ENCODE peak calls at places on chromosomes 4 and X, in nine cellular contexts. K is BE2C, I is Panc1, N is tibial artery, B is GM23338, H is K562, F is esophagus squamous epithelium, V is lung, M is MG63. R is an unnamed sample.

GRCh38 chr4:126851391-126851790 is 781.4 kb upstream of the INTU start:
- DNase-seq in K (no peak), I (no peak), N (no peak), B (no peak), H (no peak), F (no peak), V (no peak), M (no peak), R (no peak)

GRCh38 chrX:49019599-49020249 is 17.7 kb upstream of the GRIPAP1 start:
- DNase-seq in K (no peak), I (no peak), N (no peak), B (no peak), H (no peak), F (no peak), V (no peak), M (no peak), R (no peak)

GRCh38 chr4:13559414-13559813 is 15.1 kb upstream of the NKX3-2 start:
- DNase-seq in K (no peak), I (no peak), N (no peak), B (peak; percentile 3), H (no peak), F (no peak), V (no peak), M (peak; percentile 26), R (no peak)

GRCh38 chr4:176622251-176622968 is 170.3 kb downstream of the VEGFC start:
- DNase-seq in K (no peak), I (no peak), N (no peak), B (no peak), H (no peak), F (no peak), V (no peak), M (peak; percentile 25), R (no peak)

GRCh38 chr4:160009656-160010493 is 907.0 kb downstream of the RAPGEF2 start:
- DNase-seq in K (no peak), I (no peak), N (no peak), B (no peak), H (no peak), F (no peak), V (no peak), M (no peak), R (no peak)

GRCh38 chr4:5718411-5718810 is 7.4 kb downstream of the EVC start:
- DNase-seq in K (no peak), I (no peak), N (no peak), B (no peak), H (no peak), F (no peak), V (no peak), M (no peak), R (no peak)

GRCh38 chr4:139762715-139763114 is 97.1 kb downstream of the MGST2 start:
- DNase-seq in K (no peak), I (no peak), N (no peak), B (no peak), H (no peak), F (no peak), V (no peak), M (no peak), R (no peak)

GRCh38 chr4:126395661-126396060 is 1080.9 kb downstream of the FAT4 start:
- DNase-seq in K (no peak), I (no peak), N (peak; percentile 37), B (peak; percentile 6), H (no peak), F (no peak), V (no peak), M (no peak), R (no peak)

GRCh38 chr4:118760493-118760892 is 75.3 kb downstream of the METTL14 start:
- DNase-seq in K (no peak), I (no peak), N (no peak), B (no peak), H (no peak), F (no peak), V (no peak), M (no peak), R (no peak)

GRCh38 chr4:128393111-128393704 is 105.6 kb upstream of the PGRMC2 start:
- DNase-seq in K (peak; percentile 62), I (no peak), N (no peak), B (no peak), H (peak; percentile 32), F (no peak), V (no peak), M (no peak), R (no peak)

GRCh38 chr4:54550415-54551171 is 107.2 kb upstream of the KIT start:
- DNase-seq in K (no peak), I (no peak), N (no peak), B (peak; percentile 36), H (no peak), F (no peak), V (no peak), M (no peak), R (no peak)

GRCh38 chrX:9318213-9318612 is 146.6 kb upstream of the TBL1X start:
- DNase-seq in K (no peak), I (no peak), N (no peak), B (no peak), H (peak; percentile 9), F (no peak), V (no peak), M (no peak), R (no peak)

GRCh38 chr4:41560112-41560511 is 22.2 kb downstream of the LIMCH1 start:
- DNase-seq in K (no peak), I (no peak), N (no peak), B (no peak), H (no peak), F (no peak), V (no peak), M (no peak), R (no peak)

GRCh38 chr4:1833307-1834046 is 22.5 kb downstream of the LETM1 start:
- DNase-seq in K (no peak), I (no peak), N (no peak), B (no peak), H (no peak), F (no peak), V (no peak), M (no peak), R (no peak)

GRCh38 chr4:143023519-143023918 is 161.2 kb upstream of the USP38 start:
- DNase-seq in K (no peak), I (no peak), N (no peak), B (no peak), H (no peak), F (no peak), V (no peak), M (no peak), R (no peak)

GRCh38 chr4:119536572-119537528 is 91.8 kb downstream of the PDE5A start:
- DNase-seq in K (no peak), I (no peak), N (no peak), B (no peak), H (no peak), F (no peak), V (no peak), M (peak; percentile 38), R (no peak)

GRCh38 chr4:77155631-77156345 is 1.2 kb upstream of the CCNG2 start:
- DNase-seq in K (no peak), I (no peak), N (no peak), B (peak; percentile 62), H (no peak), F (no peak), V (no peak), M (no peak), R (no peak)

GRCh38 chr4:78565971-78566372 is 14.4 kb downstream of the ANXA3 start:
- DNase-seq in K (no peak), I (no peak), N (no peak), B (peak; percentile 57), H (no peak), F (no peak), V (no peak), M (no peak), R (peak; percentile 92)

GRCh38 chrX:18885317-18886004 is 98.5 kb downstream of the PHKA2 start:
- DNase-seq in K (no peak), I (no peak), N (peak; percentile 72), B (peak; percentile 17), H (no peak), F (no peak), V (no peak), M (no peak), R (no peak)

DNA sequence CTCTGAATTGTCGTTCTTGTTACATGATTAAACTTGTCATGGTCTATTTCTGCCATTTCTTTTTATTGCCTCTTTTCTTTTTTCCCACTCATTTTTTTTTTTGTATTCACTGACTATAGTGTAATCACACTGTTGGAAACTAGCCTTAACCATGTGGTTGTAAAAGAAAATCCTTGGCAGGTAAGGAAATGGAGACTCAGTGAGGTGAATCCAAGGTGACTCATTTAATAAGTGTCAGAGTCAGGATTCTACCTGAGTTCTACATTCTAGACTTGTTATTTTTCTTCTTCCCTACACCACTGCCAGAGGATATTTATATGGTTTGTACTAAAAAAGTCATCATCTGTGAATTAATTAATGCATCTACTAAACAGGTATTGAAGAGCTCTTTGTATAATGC is 152.2 kb downstream of the CBLL2 start:
- DNase-seq in K (no peak), I (no peak), N (no peak), B (no peak), H (no peak), F (no peak), V (no peak), M (no peak), R (no peak)
- H3K27me3 ChIP-seq in K (no peaks in the 10 kb centered on the region), I (no peaks in the 10 kb centered on the region), N (no peaks in the 10 kb centered on the region), B (no peaks in the 10 kb centered on the region), H (no peaks in the 10 kb centered on the region), F (no peaks in the 10 kb centered on the region), V (no peaks in the 10 kb centered on the region), M (no peaks in the 10 kb centered on the region), R (no peaks in the 10 kb centered on the region)

GRCh38 chrX:68853665-68854251 is 24.9 kb downstream of the EFNB1 start:
- DNase-seq in K (no peak), I (no peak), N (no peak), B (peak; percentile 46), H (no peak), F (no peak), V (no peak), M (no peak), R (no peak)
- H3K27me3 ChIP-seq in K (no peaks in the 10 kb centered on the region), I (no peaks in the 10 kb centered on the region), N (no peaks in the 10 kb centered on the region), B (no peaks in the 10 kb centered on the region), H (peaks cover 11% of the 10 kb centered on the region), F (no peaks in the 10 kb centered on the region), V (no peaks in the 10 kb centered on the region), M (no peaks in the 10 kb centered on the region), R (no peaks in the 10 kb centered on the region)

DNA sequence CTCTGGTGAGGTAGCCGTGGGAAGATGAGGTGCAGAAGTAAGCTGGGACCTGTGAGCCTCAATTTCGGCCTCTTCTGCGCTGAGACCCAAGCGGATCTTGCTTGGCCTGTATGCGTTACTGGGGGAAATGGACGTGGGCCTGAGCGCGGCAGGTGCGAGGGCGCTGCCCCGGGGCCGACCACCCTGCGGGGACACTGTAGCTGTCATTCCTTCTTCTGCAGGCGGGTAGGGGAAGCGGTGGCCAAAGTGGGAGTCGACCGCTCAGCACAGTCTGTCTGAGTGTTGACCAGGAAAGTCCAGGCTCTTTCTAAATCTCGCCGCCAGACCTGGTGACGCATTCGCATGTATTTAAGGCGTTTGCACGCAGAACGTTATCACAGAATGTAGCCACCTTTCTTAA is 3.3 kb upstream of the LRAT start:
- DNase-seq in K (no peak), I (no peak), N (no peak), B (peak; percentile 43), H (no peak), F (no peak), V (no peak), M (no peak), R (no peak)
- H3K27me3 ChIP-seq in K (peaks cover 42% of the 10 kb centered on the region), I (no peaks in the 10 kb centered on the region), N (peaks cover 25% of the 10 kb centered on the region), B (peaks cover 54% of the 10 kb centered on the region), H (peaks cover 39% of the 10 kb centered on the region), F (no peaks in the 10 kb centered on the region), V (no peaks in the 10 kb centered on the region), M (peaks cover 18% of the 10 kb centered on the region), R (no peaks in the 10 kb centered on the region)

DNA sequence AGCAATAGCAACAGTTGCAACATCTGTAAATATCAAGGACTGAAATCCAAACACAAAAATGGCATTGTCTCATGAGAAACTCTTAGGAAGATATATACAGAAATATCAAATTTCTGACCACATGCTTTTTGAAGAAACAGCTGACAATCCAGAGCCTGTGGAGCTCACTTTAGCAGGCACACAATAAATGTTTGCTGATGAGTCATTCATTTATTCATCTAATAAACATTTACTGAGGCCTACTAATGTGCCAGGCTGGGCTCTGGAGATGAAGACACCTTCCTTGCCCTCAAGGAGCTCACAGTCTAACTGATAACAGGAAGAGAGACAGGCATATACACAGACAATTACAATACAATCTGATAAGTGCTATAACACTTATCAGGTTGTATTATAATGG is 17.0 kb upstream of the ZCCHC13 start:
- DNase-seq in K (no peak), I (no peak), N (no peak), B (no peak), H (no peak), F (no peak), V (no peak), M (no peak), R (no peak)
- H3K27me3 ChIP-seq in K (no peaks in the 10 kb centered on the region), I (no peaks in the 10 kb centered on the region), N (no peaks in the 10 kb centered on the region), B (no peaks in the 10 kb centered on the region), H (no peaks in the 10 kb centered on the region), F (no peaks in the 10 kb centered on the region), V (no peaks in the 10 kb centered on the region), M (no peaks in the 10 kb centered on the region), R (no peaks in the 10 kb centered on the region)

R was measured in HCT116.